ENCODE peak calls at places on chromosomes 6 and 20, in seven cellular contexts. G is WTC11, I is HCT116, D is HepG2, M is H1, C is K562, B is GM12878. W is an unnamed sample.

GRCh38 chr6:19472168-19472567 is 365.0 kb upstream of the ID4 start:
- DNase-seq in G (no peak), I (peak), D (no peak), M (no peak), C (no peak), B (no peak), W (no peak)

GRCh38 chr20:63546686-63547483 is 664 bp downstream of the SRMS start:
- DNase-seq in G (no peak), I (no peak), D (no peak), M (no peak), C (no peak), B (no peak), W (no peak)

GRCh38 chr6:105628156-105628860 is 225.4 kb upstream of the PREP start:
- DNase-seq in G (no peak), I (no peak), D (no peak), M (no peak), C (no peak), B (no peak), W (no peak)

GRCh38 chr20:3836132-3836531 is 10.5 kb upstream of the MAVS start:
- DNase-seq in G (no peak), I (no peak), D (no peak), M (no peak), C (no peak), B (no peak), W (no peak)

GRCh38 chr20:41135187-41135887 is 2.0 kb upstream of the PLCG1 start:
- DNase-seq in G (peak), I (peak), D (peak), M (peak), C (peak), B (no peak), W (peak)

GRCh38 chr6:19311786-19312185 is 525.4 kb upstream of the ID4 start:
- DNase-seq in G (no peak), I (no peak), D (no peak), M (peak), C (no peak), B (no peak), W (no peak)

GRCh38 chr20:23260181-23260840 is 90.3 kb upstream of the NXT1 start:
- DNase-seq in G (no peak), I (no peak), D (no peak), M (peak), C (no peak), B (no peak), W (no peak)

GRCh38 chr20:44646023-44646640 is 5.4 kb downstream of the ADA start:
- DNase-seq in G (no peak), I (no peak), D (no peak), M (no peak), C (no peak), B (peak), W (no peak)

GRCh38 chr20:49668181-49668877 is 45.3 kb downstream of the B4GALT5 start:
- DNase-seq in G (no peak), I (no peak), D (no peak), M (no peak), C (peak), B (peak), W (no peak)

GRCh38 chr20:48603116-48603818 is 224.5 kb downstream of the PREX1 start:
- DNase-seq in G (peak), I (no peak), D (no peak), M (no peak), C (no peak), B (no peak), W (no peak)

GRCh38 chr20:16415079-16415478 is 158.2 kb downstream of the KIF16B start:
- DNase-seq in G (no peak), I (no peak), D (no peak), M (no peak), C (no peak), B (no peak), W (no peak)

GRCh38 chr6:96926425-96926824 is 1.9 kb downstream of the KLHL32 start:
- DNase-seq in G (no peak), I (no peak), D (no peak), M (no peak), C (peak), B (no peak), W (no peak)

DNA sequence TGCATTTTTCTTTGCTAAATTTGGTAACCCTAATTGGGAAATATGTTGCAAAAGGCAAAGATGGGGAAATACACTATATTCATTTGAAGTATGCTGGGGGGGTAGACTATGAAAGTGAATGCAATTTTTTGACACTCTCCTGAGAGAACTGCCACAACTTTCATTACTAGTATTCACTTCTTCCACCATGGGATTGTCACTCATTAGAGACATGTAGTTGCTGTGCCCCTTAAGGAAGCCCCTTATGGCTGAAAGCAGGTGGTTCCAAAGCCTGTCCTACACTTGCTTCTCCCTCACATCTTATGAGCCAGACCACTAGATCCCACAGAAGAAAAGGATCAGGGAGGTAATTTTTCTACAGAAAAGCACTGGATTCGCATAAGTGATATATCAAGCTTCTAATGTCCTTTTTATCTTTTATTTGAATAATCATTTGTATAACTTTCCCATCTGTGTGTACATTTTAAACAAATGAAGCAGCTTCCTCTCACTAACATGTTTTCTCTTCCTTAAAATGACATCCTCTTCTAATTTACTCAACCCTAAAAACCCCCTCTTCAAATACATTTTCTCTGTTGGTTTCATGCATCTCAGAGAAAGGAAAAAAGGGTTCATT is 83.8 kb downstream of the GCLC start:
- DNase-seq in G (no peak), I (no peak), D (no peak), M (no peak), C (no peak), B (peak), W (no peak)
- TF ChIP-seq SP1 in G (no peak), I (no peak), D (no peak), M (no peak), C (no peak), B (no peak), W (no peak)

GRCh38 chr6:81476881-81477280 is 275.6 kb downstream of the TENT5A start:
- DNase-seq in G (no peak), I (no peak), D (no peak), M (no peak), C (no peak), B (no peak), W (no peak)
- TF ChIP-seq SP1 in G (no peak), I (no peak), D (no peak), M (no peak), C (no peak), B (no peak), W (no peak)

DNA sequence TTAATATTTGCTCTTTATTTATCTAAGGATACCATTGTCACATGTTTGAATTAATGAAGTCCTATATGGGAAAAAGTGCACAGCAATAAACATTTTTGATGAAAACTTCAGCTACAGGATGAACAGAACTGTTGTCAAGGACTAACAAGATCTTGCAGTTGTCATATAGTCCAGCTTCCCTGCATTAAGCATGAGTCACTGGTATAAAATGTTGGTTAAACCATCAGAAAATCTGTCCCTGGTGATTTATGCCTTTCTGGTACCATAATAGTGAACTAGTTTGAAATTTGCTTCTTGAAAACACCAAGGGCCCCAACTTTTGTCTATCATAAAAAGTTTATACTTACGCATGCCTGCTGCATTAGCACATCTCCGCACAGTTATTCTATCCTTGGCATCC is 60.4 kb upstream of the RSPO3 start:
- DNase-seq in G (no peak), I (no peak), D (no peak), M (no peak), C (no peak), B (no peak), W (no peak)
- TF ChIP-seq SP1 in G (no peak), I (no peak), D (no peak), M (no peak), C (no peak), B (no peak), W (no peak)

GRCh38 chr20:62027116-62027515 is 38.6 kb downstream of the TAF4 start:
- DNase-seq in G (no peak), I (no peak), D (no peak), M (no peak), C (no peak), B (no peak), W (no peak)
- TF ChIP-seq SP1 in G (no peak), I (no peak), D (no peak), M (no peak), C (no peak), B (no peak), W (no peak)

GRCh38 chr6:127102859-127103258 is 15.6 kb upstream of the RSPO3 start:
- DNase-seq in G (no peak), I (no peak), D (no peak), M (no peak), C (no peak), B (no peak), W (no peak)

GRCh38 chr6:127100510-127101140 is 17.8 kb upstream of the RSPO3 start:
- DNase-seq in G (no peak), I (no peak), D (no peak), M (no peak), C (no peak), B (no peak), W (no peak)

GRCh38 chr6:127102299-127102698 is 16.2 kb upstream of the RSPO3 start:
- DNase-seq in G (no peak), I (no peak), D (no peak), M (no peak), C (no peak), B (no peak), W (no peak)

GRCh38 chr6:127107916-127108315 is 10.6 kb upstream of the RSPO3 start:
- DNase-seq in G (no peak), I (no peak), D (no peak), M (no peak), C (no peak), B (no peak), W (no peak)

GRCh38 chr6:127103482-127103881 is 15.0 kb upstream of the RSPO3 start:
- DNase-seq in G (no peak), I (no peak), D (no peak), M (no peak), C (no peak), B (no peak), W (no peak)
- TF ChIP-seq SP1 in G (no peak), I (no peak), D (no peak), M (no peak), C (no peak), B (no peak), W (no peak)

GRCh38 chr20:24651171-24651972 is 181.9 kb downstream of the SYNDIG1 start:
- DNase-seq in G (no peak), I (no peak), D (no peak), M (no peak), C (no peak), B (no peak), W (no peak)
- TF ChIP-seq SP1 in G (no peak), I (no peak), D (no peak), M (no peak), C (no peak), B (no peak), W (no peak)

W was measured in HEK293T.